ENCODE peak calls at places on chromosomes 13 and 19, in nine cellular contexts. G, T, Y, O, A, S, F, X and B are unnamed samples.

GRCh38 chr13:111380431-111380830 is 60.0 kb downstream of the TEX29 start:
- DNase-seq in G (no peak), O (no peak), S (no peak), X (no peak), T (no peak), F (no peak), A (no peak), Y (no peak), B (no peak)

GRCh38 chr19:5103061-5103701 is 134.3 kb downstream of the KDM4B start:
- DNase-seq in X (no peak), F (no peak), G (peak; percentile 73), T (no peak), A (peak; percentile 75), S (no peak), O (no peak), Y (peak; percentile 53), B (no peak)

GRCh38 chr13:74062933-74063332 is 71.3 kb downstream of the KLF12 start:
- DNase-seq in G (no peak), A (peak; percentile 68), X (peak; percentile 83), T (no peak), F (no peak), Y (no peak), O (peak; percentile 3), S (no peak), B (no peak)

GRCh38 chr19:11435833-11436313 is 438 bp downstream of the PRKCSH start:
- DNase-seq in X (no peak), G (no peak), T (no peak), F (no peak), O (no peak), A (no peak), S (peak; percentile 43), Y (no peak), B (no peak)

GRCh38 chr19:31718898-31719297 is 369.7 kb upstream of the TSHZ3 start:
- DNase-seq in G (no peak), F (no peak), S (no peak), Y (no peak), A (no peak), O (no peak), X (no peak), T (no peak), B (no peak)

GRCh38 chr13:49220035-49220855 is at the start of gene MLNR:
- DNase-seq in F (peak; percentile 22), T (no peak), A (no peak), O (peak; percentile 23), S (no peak), G (no peak), Y (peak; percentile 14), X (peak; percentile 84), B (no peak)

GRCh38 chr19:10817291-10818038 is 18.5 kb downstream of the TMED1 start:
- DNase-seq in O (no peak), A (peak; percentile 83), X (peak; percentile 94), F (no peak), S (no peak), G (no peak), T (no peak), Y (no peak), B (no peak)

GRCh38 chr19:5479958-5480357 is 24.7 kb downstream of the ZNRF4 start:
- DNase-seq in F (no peak), T (no peak), S (no peak), X (peak; percentile 55), A (no peak), Y (peak; percentile 55), G (no peak), O (no peak), B (no peak)

GRCh38 chr13:86082116-86082515 is 282.9 kb upstream of the SLITRK6 start:
- DNase-seq in S (no peak), G (no peak), O (no peak), F (no peak), T (no peak), X (no peak), Y (no peak), A (no peak), B (no peak)

GRCh38 chr13:31094331-31095015 is 67.2 kb downstream of the HSPH1 start:
- DNase-seq in A (no peak), G (no peak), F (no peak), T (no peak), S (peak; percentile 70), Y (no peak), O (no peak), X (no peak), B (no peak)